ENCODE peak calls at places on chromosomes 6 and 20, in eight cellular contexts. H is H1, T is transverse colon, S is spleen, D is stomach, M is Panc1, Y is HepG2, G is GM23338. J is an unnamed sample.

GRCh38 chr20:9758752-9759151 is 80.1 kb downstream of the PAK5 start:
- DNase-seq in H (no peak), T (no peak), S (no peak), D (no peak), M (no peak), Y (no peak), G (no peak), J (no peak)

GRCh38 chr6:83978324-83978734 is 55.2 kb upstream of the MRAP2 start:
- DNase-seq in H (no peak), T (no peak), S (no peak), D (no peak), M (no peak), Y (no peak), G (no peak), J (no peak)

GRCh38 chr20:51447097-51447764 is 95.3 kb downstream of the NFATC2 start:
- DNase-seq in H (no peak), T (peak; percentile 44), S (peak; percentile 40), D (no peak), M (peak; percentile 54), Y (peak; percentile 49), G (peak; percentile 23), J (peak; percentile 86)

GRCh38 chr6:83463886-83464285 is 33.0 kb upstream of the ME1 start:
- DNase-seq in H (no peak), T (no peak), S (no peak), D (no peak), M (no peak), Y (no peak), G (no peak), J (no peak)

GRCh38 chr6:25476126-25476525 is 175.9 kb upstream of the SCGN start:
- DNase-seq in H (no peak), T (no peak), S (no peak), D (no peak), M (no peak), Y (no peak), G (no peak), J (no peak)

GRCh38 chr20:38875170-38875993 is 50.8 kb upstream of the FAM83D start:
- DNase-seq in H (no peak), T (peak; percentile 76), S (peak; percentile 91), D (no peak), M (no peak), Y (no peak), G (no peak), J (no peak)

GRCh38 chr20:50242863-50243609 is 52.4 kb downstream of the CEBPB start:
- DNase-seq in H (no peak), T (peak; percentile 76), S (no peak), D (peak; percentile 74), M (no peak), Y (peak; percentile 93), G (no peak), J (peak; percentile 77)

GRCh38 chr20:62587757-62588402 is 54.4 kb upstream of the SLCO4A1 start:
- DNase-seq in H (peak; percentile 72), T (no peak), S (no peak), D (no peak), M (no peak), Y (no peak), G (peak; percentile 76), J (no peak)

GRCh38 chr6:2346078-2346477 is 100.7 kb upstream of the GMDS start:
- DNase-seq in H (no peak), T (no peak), S (no peak), D (no peak), M (no peak), Y (no peak), G (no peak), J (no peak)

GRCh38 chr6:90101403-90101802 is 195.2 kb downstream of the BACH2 start:
- DNase-seq in H (no peak), T (no peak), S (no peak), D (no peak), M (no peak), Y (no peak), G (no peak), J (no peak)

GRCh38 chr6:125511809-125512341 is 210.1 kb upstream of the HDDC2 start:
- DNase-seq in H (no peak), T (no peak), S (no peak), D (no peak), M (no peak), Y (peak; percentile 18), G (no peak), J (no peak)

GRCh38 chr6:129653746-129654145 is 56.2 kb downstream of the ARHGAP18 start:
- DNase-seq in H (no peak), T (no peak), S (no peak), D (no peak), M (no peak), Y (no peak), G (no peak), J (no peak)

GRCh38 chr6:47093169-47093568 is 51.0 kb upstream of the ADGRF1 start:
- DNase-seq in H (no peak), T (peak; percentile 54), S (no peak), D (no peak), M (no peak), Y (no peak), G (no peak), J (no peak)

GRCh38 chr6:144678844-144679243 is 393.7 kb downstream of the UTRN start:
- DNase-seq in H (no peak), T (no peak), S (no peak), D (no peak), M (no peak), Y (no peak), G (no peak), J (no peak)

GRCh38 chr20:8242827-8243764 is 111.0 kb downstream of the PLCB1 start:
- DNase-seq in H (no peak), T (no peak), S (no peak), D (no peak), M (no peak), Y (no peak), G (no peak), J (no peak)

GRCh38 chr20:49938173-49939163 is 2.3 kb downstream of the RNF114 start:
- DNase-seq in H (no peak), T (peak; percentile 57), S (peak; percentile 25), D (peak; percentile 47), M (no peak), Y (no peak), G (no peak), J (no peak)

GRCh38 chr6:104541411-104541810 is 318.3 kb downstream of the HACE1 start:
- DNase-seq in H (no peak), T (no peak), S (no peak), D (no peak), M (no peak), Y (no peak), G (no peak), J (no peak)

GRCh38 chr20:5328228-5328627 is 11.5 kb upstream of the PROKR2 start:
- DNase-seq in H (no peak), T (no peak), S (no peak), D (no peak), M (no peak), Y (no peak), G (no peak), J (no peak)

GRCh38 chr20:5331340-5331739 is 14.6 kb upstream of the PROKR2 start:
- DNase-seq in H (no peak), T (no peak), S (no peak), D (no peak), M (no peak), Y (no peak), G (no peak), J (no peak)
- TF ChIP-seq POLR2AphosphoS5 in H (no peak), T (no peak), S (no peak), D (no peak), M (no peak), Y (no peak), G (no peak), J (no peak)

GRCh38 chr6:111873178-111874029 is at the start of gene FYN:
- DNase-seq in H (peak; percentile 99), T (peak; percentile 96), S (peak; percentile 99), D (peak; percentile 97), M (peak; percentile 53), Y (peak; percentile 92), G (peak; percentile 99), J (peak; percentile 86)

GRCh38 chr6:111870751-111871064 is 2.5 kb downstream of the FYN start:
- DNase-seq in H (no peak), T (no peak), S (no peak), D (no peak), M (no peak), Y (peak; percentile 63), G (no peak), J (no peak)

GRCh38 chr6:111872521-111873177 is 603 bp downstream of the FYN start:
- DNase-seq in H (peak; percentile 82), T (peak; percentile 34), S (peak; percentile 89), D (no peak), M (no peak), Y (no peak), G (no peak), J (no peak)

GRCh38 chr6:111871207-111871606 is 2.0 kb downstream of the FYN start:
- DNase-seq in H (no peak), T (no peak), S (no peak), D (no peak), M (no peak), Y (no peak), G (no peak), J (no peak)

GRCh38 chr6:111871725-111872520 is 1.3 kb downstream of the FYN start:
- DNase-seq in H (peak; percentile 66), T (peak; percentile 8), S (peak; percentile 80), D (no peak), M (no peak), Y (peak; percentile 41), G (peak; percentile 70), J (no peak)
- TF ChIP-seq POLR2AphosphoS5 in H (no peak), T (peak; percentile 9), S (peak; percentile 34), D (no peak), M (no peak), Y (no peak), G (peak; percentile 25), J (no peak)

DNA sequence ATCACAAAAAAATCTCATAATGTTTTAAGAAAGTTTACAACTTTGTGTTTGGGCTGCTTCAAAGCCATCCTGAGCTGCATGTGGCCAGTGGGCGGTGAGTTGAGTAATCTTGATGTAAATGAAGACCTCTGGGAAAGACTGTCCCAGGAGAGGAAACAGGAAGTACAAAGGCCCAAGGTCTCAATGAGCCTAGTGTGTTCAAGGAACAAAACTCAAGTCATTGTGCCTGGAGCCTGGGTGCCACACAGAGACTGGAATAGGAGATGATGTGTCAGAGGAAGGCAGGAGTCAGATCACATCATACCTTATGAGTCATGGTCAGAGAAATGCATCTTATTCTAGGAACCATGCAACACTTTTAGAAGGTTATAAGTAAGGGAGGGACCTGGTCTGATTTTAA is 51.5 kb downstream of the COL19A1 start:
- DNase-seq in H (no peak), T (no peak), S (no peak), D (no peak), M (no peak), Y (no peak), G (peak; percentile 6), J (peak; percentile 45)
- TF ChIP-seq POLR2AphosphoS5 in H (no peak), T (no peak), S (no peak), D (no peak), M (no peak), Y (no peak), G (no peak), J (no peak)

GRCh38 chr6:150445486-150445885 is 76.7 kb downstream of the IYD start:
- DNase-seq in H (no peak), T (no peak), S (no peak), D (no peak), M (no peak), Y (no peak), G (no peak), J (no peak)
- TF ChIP-seq POLR2AphosphoS5 in H (no peak), T (no peak), S (no peak), D (no peak), M (no peak), Y (no peak), G (no peak), J (no peak)